ENCODE peak calls at places on chromosomes 5 and 9, in nine cellular contexts. X is adipocyte, O is heart right ventricle, E is Panc1, U is stomach, Z is neuronal stem cell, V is colonic mucosa, H is heart left ventricle, M is A549. B is an unnamed sample. For H3K4me1, the result is how much of the 10 kb centered on the place peaks cover.

GRCh38 chr9:8751531-8751930 is 952.0 kb upstream of the DMAC1 start:
- DNase-seq in E (no peak), M (no peak), O (no peak), V (no peak), U (no peak), H (no peak), X (no peak), Z (no peak), B (no peak)

GRCh38 chr5:2207966-2208544 is 325.3 kb upstream of the IRX4 start:
- DNase-seq in X (no peak), Z (no peak), M (peak), V (no peak), H (no peak), U (no peak), O (peak), E (no peak), B (no peak)

GRCh38 chr5:155651-156410 is 35.5 kb upstream of the LRRC14B start:
- DNase-seq in M (no peak), V (peak), X (no peak), E (no peak), H (no peak), U (no peak), Z (no peak), O (no peak), B (no peak)

GRCh38 chr9:134679616-134680392 is 38.2 kb downstream of the COL5A1 start:
- DNase-seq in U (no peak), V (no peak), H (no peak), E (no peak), O (no peak), Z (no peak), M (no peak), X (no peak), B (peak)

GRCh38 chr9:111621895-111622480 is 9.1 kb upstream of the DNAJC25 start:
- DNase-seq in H (peak), O (no peak), X (peak), V (peak), U (peak), Z (no peak), M (peak), E (peak), B (no peak)

GRCh38 chr5:78008356-78008967 is 232.3 kb upstream of the TBCA start:
- DNase-seq in V (no peak), Z (no peak), U (no peak), H (no peak), O (no peak), X (peak), M (peak), E (peak), B (no peak)

GRCh38 chr9:92983984-92984589 is 36.8 kb downstream of the FGD3 start:
- DNase-seq in E (no peak), X (no peak), V (no peak), H (no peak), M (peak), U (no peak), Z (peak), O (no peak), B (no peak)

GRCh38 chr9:107711528-107711927 is 222.0 kb upstream of the KLF4 start:
- DNase-seq in X (peak), V (peak), U (no peak), E (no peak), Z (no peak), H (peak), O (no peak), M (peak), B (peak)

GRCh38 chr9:8552732-8553131 is 753.2 kb upstream of the DMAC1 start:
- DNase-seq in M (no peak), X (no peak), Z (no peak), E (no peak), O (no peak), H (no peak), U (no peak), V (no peak), B (no peak)

GRCh38 chr5:16936150-16937022 is at the start of gene MYO10:
- DNase-seq in Z (peak), X (peak), M (peak), O (peak), V (peak), E (no peak), U (peak), H (peak), B (peak)

GRCh38 chr9:127813739-127814226 is 11.1 kb downstream of the FPGS start:
- DNase-seq in Z (no peak), H (no peak), V (no peak), E (no peak), M (no peak), O (peak), U (no peak), X (no peak), B (no peak)

GRCh38 chr5:62111428-62111827 is 194.6 kb upstream of the KIF2A start:
- DNase-seq in E (no peak), H (no peak), U (no peak), M (no peak), V (no peak), Z (no peak), O (no peak), X (peak), B (no peak)

GRCh38 chr5:132253452-132254320 is 3.8 kb upstream of the PDLIM4 start:
- DNase-seq in E (no peak), X (no peak), U (no peak), M (no peak), H (no peak), Z (no peak), O (no peak), V (no peak), B (no peak)

GRCh38 chr5:142141463-142141862 is 32.9 kb downstream of the NDFIP1 start:
- DNase-seq in H (no peak), M (no peak), O (no peak), X (no peak), Z (no peak), E (no peak), U (no peak), V (no peak), B (no peak)

GRCh38 chr9:93259490-93260289 is 75.8 kb downstream of the WNK2 start:
- DNase-seq in E (no peak), O (no peak), M (no peak), Z (no peak), H (no peak), U (peak), V (peak), X (no peak), B (peak)

GRCh38 chr5:96043471-96043870 is 81.8 kb upstream of the ELL2 start:
- DNase-seq in M (no peak), Z (no peak), H (no peak), V (no peak), E (no peak), U (no peak), O (no peak), X (no peak), B (no peak)

GRCh38 chr9:127785023-127785932 is 556 bp upstream of the CDK9 start:
- DNase-seq in E (no peak), Z (peak), M (peak), X (peak), H (peak), V (peak), U (peak), O (peak), B (peak)

GRCh38 chr9:85024374-85024773 is 354.8 kb downstream of the NTRK2 start:
- DNase-seq in Z (no peak), U (no peak), X (no peak), E (no peak), O (no peak), V (no peak), M (no peak), H (no peak), B (no peak)

DNA sequence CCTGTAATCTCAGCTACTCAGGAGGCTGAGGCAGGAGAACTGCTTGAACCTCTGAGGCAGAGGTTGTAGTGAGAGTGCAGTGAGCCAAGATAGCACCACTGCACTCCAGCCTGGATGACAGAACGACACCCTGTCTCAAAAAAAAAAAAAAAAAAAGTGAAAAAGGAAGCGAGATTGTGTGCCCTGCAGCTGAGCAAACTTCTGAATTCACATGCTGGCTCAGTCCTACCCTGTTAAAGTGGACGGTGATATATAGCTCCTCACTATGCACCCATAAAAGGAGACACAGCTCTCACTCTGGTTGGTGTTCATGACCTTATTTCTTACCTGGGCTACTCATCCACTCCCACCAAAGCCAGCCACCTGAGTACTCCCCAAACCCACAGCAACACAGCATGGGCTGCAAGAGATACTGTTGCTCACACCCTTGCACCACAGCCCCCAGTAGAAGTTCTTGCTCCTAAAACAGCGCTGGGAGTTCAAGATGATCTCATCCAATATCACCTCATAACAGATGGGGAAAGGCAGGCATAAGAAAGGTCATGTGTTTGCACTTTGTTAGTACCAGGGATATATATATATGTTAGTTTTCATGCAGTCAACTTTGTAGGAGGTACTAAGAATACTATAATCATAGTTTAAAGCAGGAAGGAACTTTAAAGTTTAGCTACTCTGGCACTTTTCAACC is 4.1 kb downstream of the TTLL11 start:
- DNase-seq in U (no peak), H (no peak), O (no peak), M (no peak), X (no peak), Z (no peak), E (no peak), V (no peak), B (no peak)
- H3K4me1 ChIP-seq in U (under half), H (under half), O (half or more), M (under half), X (under half), Z (under half), E (under half), V (under half), B (half or more)

GRCh38 chr5:172166030-172166429 is 22.0 kb downstream of the STK10 start:
- DNase-seq in E (no peak), H (no peak), X (no peak), Z (no peak), V (no peak), M (no peak), O (no peak), U (no peak), B (no peak)
- H3K4me1 ChIP-seq in E (under half), H (under half), X (under half), Z (under half), V (under half), M (under half), O (half or more), U (under half), B (under half)

DNA sequence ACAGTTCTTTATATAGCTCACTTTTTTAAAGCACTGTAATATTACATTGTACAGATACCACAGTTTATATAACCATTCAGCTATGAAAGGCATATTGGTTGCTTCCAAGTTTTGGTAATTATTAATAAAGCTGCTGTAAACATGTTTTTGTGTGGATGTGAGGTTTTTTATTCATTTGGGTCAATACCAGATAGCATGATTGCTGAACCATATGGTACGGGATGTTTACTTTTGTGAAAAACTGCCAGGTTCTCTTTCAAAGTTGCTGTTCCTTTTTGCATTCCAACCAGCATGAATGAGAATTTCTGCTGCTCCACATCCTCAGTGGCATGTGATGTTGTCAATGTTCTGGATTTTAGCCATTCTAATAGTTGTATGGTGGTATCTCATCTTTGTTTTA is 439.6 kb upstream of the NMUR2 start:
- DNase-seq in O (no peak), X (no peak), E (no peak), U (no peak), V (no peak), M (no peak), Z (no peak), H (no peak), B (no peak)
- H3K4me1 ChIP-seq in O (under half), X (under half), E (under half), U (under half), V (under half), M (under half), Z (under half), H (under half), B (under half)

GRCh38 chr9:35906923-35907699 is 1.1 kb downstream of the HRCT1 start:
- DNase-seq in Z (no peak), X (peak), H (peak), O (peak), M (peak), V (no peak), U (no peak), E (no peak), B (peak)
- H3K4me1 ChIP-seq in Z (under half), X (half or more), H (half or more), O (half or more), M (half or more), V (half or more), U (half or more), E (half or more), B (under half)

B was measured in psoas muscle.